ENCODE peak calls at places on chromosomes 7 and 10, in five cellular contexts. Y is lung, X is heart right ventricle, N is HuH-7.5, C is fibroblast of lung. Q is an unnamed sample.

GRCh38 chr7:27189560-27190283 is 4.7 kb upstream of the HOXA11 start:
- DNase-seq in C (no peak), N (no peak), Y (no peak), X (no peak), Q (peak; percentile 52)

GRCh38 chr7:20542594-20542993 is 72.9 kb upstream of the ABCB5 start:
- DNase-seq in N (no peak), Y (no peak), C (peak; percentile 40), X (peak; percentile 8), Q (peak; percentile 28)

GRCh38 chr10:128369101-128369650 is 243.0 kb upstream of the MKI67 start:
- DNase-seq in C (no peak), N (no peak), Y (no peak), X (no peak), Q (no peak)

GRCh38 chr7:149680316-149681025 is 92.9 kb downstream of the ZNF467 start:
- DNase-seq in X (no peak), C (peak; percentile 46), N (no peak), Y (no peak), Q (no peak)

GRCh38 chr7:90455163-90456030 is 14.0 kb upstream of the PTTG1IP2 start:
- DNase-seq in N (peak; percentile 13), Y (no peak), X (peak; percentile 11), C (peak; percentile 45), Q (no peak)

GRCh38 chr7:135537905-135538304 is 19.8 kb upstream of the NUP205 start:
- DNase-seq in C (no peak), Y (no peak), N (no peak), X (no peak), Q (no peak)

GRCh38 chr10:6114758-6115410 is 26.1 kb downstream of the RBM17 start:
- DNase-seq in N (no peak), Y (no peak), C (peak; percentile 75), X (peak; percentile 32), Q (no peak)

GRCh38 chr10:72525277-72525676 is 100.6 kb downstream of the MICU1 start:
- DNase-seq in C (peak; percentile 43), Y (no peak), X (no peak), N (no peak), Q (no peak)

GRCh38 chr10:88616250-88616977 is 29.9 kb downstream of the LIPJ start:
- DNase-seq in Y (no peak), N (no peak), C (peak; percentile 4), X (peak; percentile 33), Q (no peak)

GRCh38 chr7:4527988-4528641 is 154.0 kb upstream of the FOXK1 start:
- DNase-seq in Y (no peak), X (no peak), N (no peak), C (no peak), Q (no peak)